ENCODE peak calls at places on chromosome 3, in four cellular contexts. C is GM23248, I is neuronal stem cell, P is testis. B is an unnamed sample. For H3K4me1 and H3K9me3, the result is how much of the 10 kb centered on the place peaks cover.

GRCh38 chr3:184593923-184594303 is 32.3 kb downstream of the EPHB3 start:
- DNase-seq in I (no peak), P (no peak), C (no peak), B (no peak)

GRCh38 chr3:67301556-67301955 is 303.4 kb downstream of the KBTBD8 start:
- DNase-seq in P (no peak), I (no peak), C (no peak), B (no peak)

GRCh38 chr3:3165241-3165640 is 14.2 kb downstream of the CRBN start:
- DNase-seq in P (no peak), I (no peak), C (no peak), B (no peak)

GRCh38 chr3:185663929-185664328 is 77.8 kb downstream of the SENP2 start:
- DNase-seq in I (no peak), C (no peak), P (no peak), B (no peak)

GRCh38 chr3:80677796-80678195 is 910.0 kb upstream of the ROBO1 start:
- DNase-seq in C (peak), I (no peak), P (no peak), B (no peak)

GRCh38 chr3:23341147-23341838 is 138.2 kb downstream of the UBE2E2 start:
- DNase-seq in C (no peak), P (no peak), I (no peak), B (no peak)

GRCh38 chr3:52444860-52445793 is at the start of gene SEMA3G:
- DNase-seq in C (peak), I (no peak), P (peak), B (peak)

GRCh38 chr3:126438186-126438585 is 37.5 kb downstream of the ZXDC start:
- DNase-seq in C (no peak), I (no peak), P (no peak), B (no peak)

GRCh38 chr3:134330895-134331810 is 43.1 kb downstream of the AMOTL2 start:
- DNase-seq in C (peak), I (no peak), P (peak), B (no peak)

GRCh38 chr3:58047806-58048205 is 39.6 kb downstream of the FLNB start:
- DNase-seq in I (no peak), C (peak), P (no peak), B (no peak)

GRCh38 chr3:8822141-8822540 is 52.7 kb upstream of the OXTR start:
- DNase-seq in P (no peak), I (no peak), C (peak), B (no peak)

GRCh38 chr3:124837065-124837464 is 50.1 kb downstream of the ITGB5 start:
- DNase-seq in I (no peak), P (no peak), C (peak), B (peak)

GRCh38 chr3:112372396-112372795 is 39.4 kb downstream of the CD200 start:
- DNase-seq in I (no peak), C (no peak), P (no peak), B (no peak)

GRCh38 chr3:20648921-20649381 is 462.9 kb upstream of the SGO1 start:
- DNase-seq in I (no peak), P (no peak), C (peak), B (no peak)

GRCh38 chr3:194404365-194405140 is 5.5 kb upstream of the GP5 start:
- DNase-seq in C (peak), P (peak), I (no peak), B (no peak)

GRCh38 chr3:182028081-182028480 is 316.4 kb downstream of the SOX2 start:
- DNase-seq in P (no peak), I (no peak), C (no peak), B (no peak)

DNA sequence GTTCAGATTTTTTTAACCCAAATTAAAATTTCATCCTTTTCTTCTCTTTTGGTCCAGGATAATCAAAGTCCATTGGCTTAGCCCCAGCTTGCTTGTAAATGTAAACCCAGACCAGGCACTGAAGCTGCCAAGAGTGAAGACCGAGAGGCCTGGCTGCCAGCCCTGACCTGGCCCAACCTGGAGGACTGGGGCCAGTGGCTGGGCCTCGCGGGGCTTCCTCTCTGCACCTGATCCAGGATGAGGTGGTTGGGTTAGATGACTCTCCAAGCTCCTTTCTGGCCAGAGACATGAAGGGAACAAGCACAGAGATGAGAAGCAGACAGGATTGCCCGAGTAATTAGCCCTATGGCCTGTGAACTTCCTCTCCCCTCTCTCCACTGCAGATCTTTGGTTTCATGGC is 50.6 kb downstream of the CMTM6 start:
- DNase-seq in I (no peak), C (no peak), P (no peak), B (no peak)
- H3K4me1 ChIP-seq in I (under half), C (under half), P (under half), B (under half)

GRCh38 chr3:7377103-7377502 is 516.2 kb downstream of the GRM7 start:
- DNase-seq in C (no peak), I (no peak), P (no peak), B (no peak)

GRCh38 chr3:7385635-7386034 is 524.7 kb downstream of the GRM7 start:
- DNase-seq in I (no peak), C (no peak), P (no peak), B (no peak)

GRCh38 chr3:7382293-7383033 is 521.5 kb downstream of the GRM7 start:
- DNase-seq in P (no peak), C (no peak), I (no peak), B (no peak)

GRCh38 chr3:7381741-7382140 is 520.8 kb downstream of the GRM7 start:
- DNase-seq in C (no peak), P (no peak), I (no peak), B (no peak)
- H3K27ac ChIP-seq in C (no peak), P (no peak), I (no peak), B (no peak)

GRCh38 chr3:128863560-128863959 is 15.9 kb upstream of the ACAD9 start:
- DNase-seq in C (no peak), I (no peak), P (peak), B (no peak)

GRCh38 chr3:128855574-128855973 is 23.8 kb upstream of the ACAD9 start:
- DNase-seq in P (no peak), C (no peak), I (no peak), B (no peak)

GRCh38 chr3:128858167-128858566 is 21.3 kb upstream of the ACAD9 start:
- DNase-seq in C (no peak), I (no peak), P (no peak), B (no peak)

GRCh38 chr3:128861491-128861890 is 17.9 kb upstream of the ACAD9 start:
- DNase-seq in P (no peak), C (no peak), I (no peak), B (no peak)

GRCh38 chr3:128859573-128860154 is 19.8 kb upstream of the ACAD9 start:
- DNase-seq in P (no peak), C (no peak), I (peak), B (no peak)
- H3K9me3 ChIP-seq in P (under half), C (under half), I (under half), B (under half)

DNA sequence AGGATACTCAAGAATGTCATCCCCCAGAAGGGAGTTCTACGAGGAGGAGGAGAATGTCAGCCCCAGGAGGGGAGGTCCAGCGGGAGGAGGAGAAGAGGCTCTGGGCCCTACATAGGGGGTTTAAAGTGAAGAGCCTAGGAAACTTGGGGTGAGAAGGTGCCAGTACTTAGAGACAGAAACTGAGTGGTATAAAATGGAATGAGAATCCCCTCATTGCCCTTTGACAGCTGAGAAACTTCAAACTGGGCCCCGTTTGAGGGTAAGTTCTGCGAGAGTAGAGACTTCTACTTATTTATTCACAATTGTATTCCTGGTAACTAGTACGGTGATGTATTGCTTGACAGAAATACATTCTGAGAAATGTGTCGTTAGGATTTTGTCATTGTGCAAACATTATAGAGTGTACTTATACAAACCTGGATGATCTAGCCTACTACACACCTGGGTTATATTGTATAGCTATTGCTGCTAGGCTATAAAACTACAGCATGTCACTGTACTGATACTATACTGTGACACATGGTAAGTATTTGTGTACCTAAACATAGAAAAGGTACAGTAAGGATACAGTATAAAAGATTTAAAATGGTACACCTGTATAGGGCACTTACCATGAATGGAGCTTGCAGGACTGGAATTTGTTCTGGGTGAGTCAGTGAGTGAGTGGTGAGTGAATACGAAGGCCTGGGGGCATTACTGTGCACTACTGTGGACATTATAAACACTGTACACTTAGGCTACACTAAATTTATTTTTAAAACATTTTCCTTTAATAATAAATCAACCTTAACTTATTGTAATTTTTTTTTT is 62.0 kb downstream of the TSC22D2 start:
- DNase-seq in I (no peak), C (peak), P (no peak), B (no peak)
- H3K4me1 ChIP-seq in I (under half), C (under half), P (under half), B (under half)

GRCh38 chr3:169150874-169151273 is 512.6 kb downstream of the MECOM start:
- DNase-seq in P (no peak), I (no peak), C (no peak), B (no peak)
- H3K27ac ChIP-seq in P (no peak), I (no peak), C (no peak), B (no peak)

DNA sequence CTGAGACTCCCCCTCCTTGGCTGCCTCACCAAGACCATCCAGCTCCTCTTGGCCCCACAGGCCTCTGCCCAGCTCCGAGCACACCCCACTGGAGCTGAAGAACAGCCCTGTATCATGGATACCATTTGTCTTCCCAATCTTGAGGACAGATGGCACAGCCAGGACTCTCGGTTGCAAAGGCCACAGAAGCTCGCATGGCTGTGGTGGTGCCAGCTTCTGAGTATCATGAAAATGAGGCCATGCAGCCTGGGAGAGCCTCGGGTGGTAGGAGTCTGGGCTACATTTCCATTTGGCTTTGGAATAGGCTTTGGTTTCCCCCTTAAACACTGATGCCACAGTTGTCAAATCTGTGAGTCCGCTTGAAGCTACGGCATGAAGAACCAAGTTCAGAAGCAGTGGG is 106.6 kb downstream of the SEMA5B start:
- DNase-seq in P (no peak), I (no peak), C (no peak), B (no peak)
- H3K9me3 ChIP-seq in P (under half), I (under half), C (under half), B (under half)

GRCh38 chr3:48012659-48013058 is 3.6 kb downstream of the MAP4 start:
- DNase-seq in I (no peak), C (peak), P (no peak), B (no peak)

GRCh38 chr3:48015451-48016182 is 599 bp downstream of the MAP4 start:
- DNase-seq in P (no peak), C (peak), I (no peak), B (no peak)

GRCh38 chr3:48016336-48016973 is at the start of gene MAP4:
- DNase-seq in C (peak), I (no peak), P (no peak), B (no peak)

GRCh38 chr3:48013288-48013980 is 2.8 kb downstream of the MAP4 start:
- DNase-seq in C (peak), P (no peak), I (no peak), B (no peak)

GRCh38 chr3:48014358-48014757 is 1.9 kb downstream of the MAP4 start:
- DNase-seq in C (peak), P (no peak), I (no peak), B (no peak)
- H3K4me1 ChIP-seq in C (half or more), P (under half), I (under half), B (under half)

GRCh38 chr3:130692455-130692854 is 54.2 kb downstream of the PIK3R4 start:
- DNase-seq in I (no peak), P (no peak), C (no peak), B (no peak)

GRCh38 chr3:130688015-130688414 is 58.6 kb downstream of the PIK3R4 start:
- DNase-seq in C (no peak), I (no peak), P (no peak), B (no peak)

GRCh38 chr3:130688677-130689076 is 58.0 kb downstream of the PIK3R4 start:
- DNase-seq in I (no peak), P (no peak), C (no peak), B (no peak)

GRCh38 chr3:130687327-130687726 is 59.3 kb downstream of the PIK3R4 start:
- DNase-seq in I (no peak), C (peak), P (no peak), B (no peak)

GRCh38 chr3:130686833-130687232 is 59.8 kb downstream of the PIK3R4 start:
- DNase-seq in P (no peak), I (no peak), C (no peak), B (no peak)
- H3K27ac ChIP-seq in P (no peak), I (no peak), C (no peak), B (no peak)

GRCh38 chr3:130604806-130605205 is 87.8 kb downstream of the COL6A6 start:
- DNase-seq in C (no peak), P (no peak), I (no peak), B (no peak)

GRCh38 chr3:130609166-130609574 is 92.2 kb downstream of the COL6A6 start:
- DNase-seq in P (peak), C (no peak), I (no peak), B (peak)

GRCh38 chr3:130601662-130602061 is 84.7 kb downstream of the COL6A6 start:
- DNase-seq in C (peak), P (no peak), I (no peak), B (no peak)

GRCh38 chr3:130609580-130609979 is 92.6 kb downstream of the COL6A6 start:
- DNase-seq in I (no peak), P (no peak), C (no peak), B (no peak)

GRCh38 chr3:130607553-130608154 is 90.7 kb downstream of the COL6A6 start:
- DNase-seq in P (no peak), I (no peak), C (no peak), B (no peak)
- H3K9me3 ChIP-seq in P (under half), I (under half), C (under half), B (under half)